ENCODE peak calls at places on chromosomes 12 and 14, in ten cellular contexts. R, B, U, E, J, N, A, F, M and C are unnamed samples.

GRCh38 chr14:105337966-105338365 is 23.4 kb downstream of the PACS2 start:
- DNase-seq in R (no peak), B (no peak), U (peak; percentile 83), E (no peak), J (no peak), N (no peak), A (no peak), F (no peak), M (peak; percentile 74), C (no peak)

GRCh38 chr12:62075860-62076259 is 184.3 kb upstream of the USP15 start:
- DNase-seq in R (no peak), B (peak; percentile 4), U (no peak), E (no peak), J (no peak), N (no peak), A (no peak), F (no peak), M (no peak), C (no peak)

GRCh38 chr12:79151956-79152355 is 287.4 kb downstream of the SYT1 start:
- DNase-seq in R (no peak), B (no peak), U (no peak), E (no peak), J (no peak), N (no peak), A (no peak), F (no peak), M (no peak), C (no peak)

GRCh38 chr14:42469637-42470426 is 863.2 kb downstream of the LRFN5 start:
- DNase-seq in R (no peak), B (no peak), U (no peak), E (peak; percentile 18), J (no peak), N (no peak), A (peak; percentile 26), F (no peak), M (no peak), C (no peak)

GRCh38 chr12:51242896-51243295 is 4.3 kb downstream of the DAZAP2 start:
- DNase-seq in R (no peak), B (peak; percentile 59), U (no peak), E (no peak), J (no peak), N (no peak), A (no peak), F (no peak), M (no peak), C (no peak)

GRCh38 chr12:40953076-40953475 is 235.0 kb upstream of the PDZRN4 start:
- DNase-seq in R (no peak), B (no peak), U (no peak), E (no peak), J (no peak), N (no peak), A (no peak), F (no peak), M (no peak), C (no peak)

GRCh38 chr14:73248294-73248868 is 11.1 kb downstream of the PAPLN start:
- DNase-seq in R (no peak), B (peak; percentile 53), U (peak; percentile 42), E (no peak), J (no peak), N (no peak), A (no peak), F (no peak), M (no peak), C (no peak)

GRCh38 chr14:104191409-104191997 is 53.1 kb downstream of the KIF26A start:
- DNase-seq in R (no peak), B (no peak), U (no peak), E (no peak), J (no peak), N (no peak), A (no peak), F (no peak), M (no peak), C (no peak)

GRCh38 chr12:42625611-42626010 is 36.1 kb upstream of the PRICKLE1 start:
- DNase-seq in R (no peak), B (no peak), U (no peak), E (no peak), J (no peak), N (no peak), A (no peak), F (no peak), M (no peak), C (no peak)

GRCh38 chr12:108630481-108631207 is 3.0 kb downstream of the SELPLG start:
- DNase-seq in R (no peak), B (peak; percentile 92), U (peak; percentile 79), E (no peak), J (no peak), N (no peak), A (no peak), F (no peak), M (no peak), C (peak; percentile 36)

GRCh38 chr14:76647699-76648298 is 113.5 kb upstream of the VASH1 start:
- DNase-seq in R (peak; percentile 14), B (peak; percentile 68), U (no peak), E (peak; percentile 47), J (no peak), N (peak; percentile 19), A (peak; percentile 71), F (no peak), M (no peak), C (peak; percentile 62)

GRCh38 chr12:110680032-110680431 is 8.9 kb downstream of the HVCN1 start:
- DNase-seq in R (no peak), B (no peak), U (peak; percentile 32), E (no peak), J (no peak), N (no peak), A (no peak), F (no peak), M (no peak), C (no peak)

GRCh38 chr12:110679201-110679600 is 9.7 kb downstream of the HVCN1 start:
- DNase-seq in R (no peak), B (no peak), U (peak; percentile 51), E (no peak), J (no peak), N (no peak), A (no peak), F (no peak), M (no peak), C (no peak)

GRCh38 chr12:110677982-110678381 is 10.9 kb downstream of the HVCN1 start:
- DNase-seq in R (no peak), B (no peak), U (peak; percentile 61), E (no peak), J (no peak), N (no peak), A (no peak), F (no peak), M (no peak), C (no peak)

GRCh38 chr12:110676171-110676570 is 12.7 kb downstream of the HVCN1 start:
- DNase-seq in R (no peak), B (no peak), U (peak; percentile 70), E (no peak), J (no peak), N (no peak), A (no peak), F (no peak), M (no peak), C (no peak)

GRCh38 chr12:110677206-110677911 is 11.6 kb downstream of the HVCN1 start:
- DNase-seq in R (no peak), B (peak; percentile 96), U (peak; percentile 78), E (no peak), J (no peak), N (no peak), A (no peak), F (no peak), M (no peak), C (no peak)
- TF ChIP-seq POLR2A in R (no peak), B (no peak), U (no peak), E (no peak), J (no peak), N (no peak), A (no peak), F (no peak), M (no peak), C (no peak)

GRCh38 chr12:32084017-32084688 is 22.5 kb upstream of the BICD1 start:
- DNase-seq in R (no peak), B (no peak), U (no peak), E (no peak), J (no peak), N (no peak), A (no peak), F (no peak), M (no peak), C (no peak)
- TF ChIP-seq POLR2A in R (no peak), B (no peak), U (no peak), E (no peak), J (no peak), N (no peak), A (no peak), F (no peak), M (no peak), C (no peak)

GRCh38 chr12:112418596-112419268 is at the start of gene PTPN11:
- DNase-seq in R (peak; percentile 85), B (peak; percentile 95), U (peak; percentile 97), E (peak; percentile 69), J (peak; percentile 97), N (peak; percentile 88), A (peak; percentile 64), F (peak; percentile 91), M (peak; percentile 90), C (peak; percentile 92)
- TF ChIP-seq POLR2A in R (peak; percentile 84), B (peak; percentile 99), U (peak; percentile 92), E (peak; percentile 95), J (peak; percentile 86), N (peak; percentile 88), A (peak; percentile 96), F (peak; percentile 64), M (peak; percentile 88), C (peak; percentile 97)

GRCh38 chr12:57547366-57548315 is 649 bp upstream of the DCTN2 start:
- DNase-seq in R (no peak), B (no peak), U (no peak), E (no peak), J (no peak), N (no peak), A (no peak), F (no peak), M (no peak), C (no peak)
- TF ChIP-seq POLR2A in R (no peak), B (no peak), U (no peak), E (no peak), J (no peak), N (no peak), A (no peak), F (no peak), M (no peak), C (peak; percentile 55)

GRCh38 chr14:55579724-55580400 is at the start of gene KTN1:
- DNase-seq in R (peak; percentile 36), B (peak; percentile 88), U (peak; percentile 97), E (peak; percentile 62), J (no peak), N (peak; percentile 84), A (peak; percentile 58), F (peak; percentile 80), M (peak; percentile 89), C (peak; percentile 90)
- TF ChIP-seq POLR2A in R (peak; percentile 75), B (peak; percentile 55), U (no peak), E (peak; percentile 6), J (no peak), N (peak; percentile 61), A (peak; percentile 76), F (peak; percentile 51), M (peak; percentile 28), C (peak; percentile 47)